ENCODE peak calls at places on chromosomes 7 and 10, in six cellular contexts. D, Y, X, I, O and A are unnamed samples.

GRCh38 chr7:51226042-51226755 is 90.4 kb downstream of the COBL start:
- DNase-seq in X (no peak), D (peak), Y (no peak), O (no peak), I (no peak), A (no peak)

GRCh38 chr7:116283595-116284204 is 73.4 kb downstream of the TES start:
- DNase-seq in O (no peak), Y (no peak), X (no peak), D (no peak), I (no peak), A (no peak)

GRCh38 chr7:105647591-105647990 is 66.3 kb upstream of the EFCAB10 start:
- DNase-seq in I (no peak), D (peak), Y (no peak), X (peak), O (no peak), A (no peak)

GRCh38 chr10:80211786-80212185 is 6.4 kb upstream of the ANXA11 start:
- DNase-seq in I (no peak), O (no peak), X (no peak), Y (no peak), D (no peak), A (no peak)

GRCh38 chr7:44291066-44291732 is 34.2 kb downstream of the CAMK2B start:
- DNase-seq in O (peak), D (no peak), I (peak), Y (no peak), X (no peak), A (no peak)

GRCh38 chr10:71512794-71513379 is 116.2 kb downstream of the CDH23 start:
- DNase-seq in Y (no peak), O (no peak), X (peak), D (peak), I (no peak), A (peak)

GRCh38 chr7:77887567-77887966 is 89.0 kb downstream of the PHTF2 start:
- DNase-seq in D (no peak), I (peak), Y (no peak), O (no peak), X (no peak), A (no peak)

GRCh38 chr7:82441916-82442478 is 1.6 kb downstream of the CACNA2D1 start:
- DNase-seq in D (no peak), Y (no peak), O (no peak), I (peak), X (no peak), A (no peak)

GRCh38 chr10:106863549-106863948 is 301.0 kb downstream of the SORCS1 start:
- DNase-seq in I (no peak), X (no peak), Y (no peak), O (no peak), D (no peak), A (no peak)

GRCh38 chr10:6204341-6205191 is 1.8 kb downstream of the PFKFB3 start:
- DNase-seq in I (peak), O (no peak), Y (no peak), X (no peak), D (no peak), A (no peak)

GRCh38 chr10:14556285-14556956 is 218.3 kb downstream of the FAM107B start:
- DNase-seq in Y (no peak), X (no peak), I (peak), D (no peak), O (no peak), A (peak)

GRCh38 chr7:24440851-24441250 is 132.4 kb upstream of the PALS2 start:
- DNase-seq in D (no peak), Y (no peak), X (no peak), O (no peak), I (no peak), A (no peak)

GRCh38 chr10:33129181-33129928 is 171.3 kb upstream of the ITGB1 start:
- DNase-seq in Y (no peak), O (no peak), X (no peak), I (peak), D (no peak), A (no peak)

GRCh38 chr10:26503911-26504310 is 65.8 kb downstream of the APBB1IP start:
- DNase-seq in O (no peak), I (no peak), D (no peak), Y (no peak), X (no peak), A (no peak)

GRCh38 chr10:76248781-76249180 is 817.4 kb downstream of the LRMDA start:
- DNase-seq in I (no peak), Y (no peak), D (no peak), O (no peak), X (no peak), A (no peak)

GRCh38 chr10:119162121-119162520 is 3.4 kb downstream of the SFXN4 start:
- DNase-seq in I (no peak), D (no peak), X (no peak), O (no peak), Y (no peak), A (no peak)

GRCh38 chr7:64581929-64582894 is 19.3 kb upstream of the ZNF680 start:
- DNase-seq in Y (no peak), O (no peak), X (no peak), I (peak), D (no peak), A (no peak)

GRCh38 chr10:4074559-4075407 is 289.8 kb upstream of the KLF6 start:
- DNase-seq in X (no peak), D (no peak), Y (no peak), O (no peak), I (peak), A (no peak)

GRCh38 chr7:131111081-131111576 is 216.5 kb upstream of the MKLN1 start:
- DNase-seq in I (peak), Y (peak), D (no peak), X (no peak), O (no peak), A (no peak)

GRCh38 chr10:117541909-117542705 is 439 bp upstream of the EMX2 start:
- DNase-seq in D (peak), Y (no peak), X (no peak), O (no peak), I (peak), A (no peak)

GRCh38 chr10:71912431-71912830 is 51.8 kb upstream of the CHST3 start:
- DNase-seq in Y (no peak), D (no peak), X (no peak), O (no peak), I (no peak), A (no peak)

GRCh38 chr10:102418612-102419560 is at the start of gene PSD:
- DNase-seq in D (no peak), Y (peak), X (no peak), I (no peak), O (no peak), A (no peak)

GRCh38 chr10:103021150-103021896 is 103.2 kb downstream of the CNNM2 start:
- DNase-seq in X (no peak), Y (no peak), O (no peak), D (no peak), I (peak), A (no peak)

GRCh38 chr7:74061840-74062539 is 21.6 kb upstream of the LIMK1 start:
- DNase-seq in Y (no peak), O (peak), D (peak), X (peak), I (peak), A (peak)

GRCh38 chr7:44791278-44792219 is 4.9 kb upstream of the PPIA start:
- DNase-seq in X (no peak), I (peak), O (no peak), D (no peak), Y (no peak), A (peak)

GRCh38 chr7:127107601-127108007 is 145.1 kb downstream of the GRM8 start:
- DNase-seq in X (peak), I (peak), O (no peak), Y (no peak), D (peak), A (peak)

GRCh38 chr7:45863715-45864114 is 9.2 kb downstream of the CCDC201 start:
- DNase-seq in X (no peak), O (no peak), D (no peak), Y (no peak), I (no peak), A (peak)